ENCODE peak calls at places on chromosome 11, in four cellular contexts. F is pancreas, S is heart left ventricle, R is tibial nerve. G is an unnamed sample.
A peak's percentile ranks its signal among the peaks of the same experiment; 100 is the strongest.

GRCh38 chr11:116415095-116415494 is 357.7 kb downstream of the BUD13 start:
- DNase-seq in F (no peak), R (no peak), S (no peak), G (no peak)

GRCh38 chr11:65477271-65478029 is 21.4 kb upstream of the MALAT1 start:
- DNase-seq in R (peak; percentile 95), F (peak; percentile 98), S (peak; percentile 99), G (peak; percentile 94)

GRCh38 chr11:43942651-43943356 is 367 bp downstream of the C11orf96 start:
- DNase-seq in F (no peak), S (peak; percentile 54), R (no peak), G (peak; percentile 37)

GRCh38 chr11:2389344-2390026 is 11.1 kb upstream of the TSSC4 start:
- DNase-seq in S (no peak), R (no peak), F (peak; percentile 74), G (no peak)

GRCh38 chr11:116580828-116581227 is 192.0 kb downstream of the BUD13 start:
- DNase-seq in F (no peak), S (no peak), R (no peak), G (peak; percentile 59)

GRCh38 chr11:73187854-73188253 is 30.2 kb upstream of the P2RY2 start:
- DNase-seq in S (no peak), F (no peak), R (no peak), G (no peak)

GRCh38 chr11:8584096-8584495 is 9.9 kb downstream of the STK33 start:
- DNase-seq in S (no peak), F (no peak), R (no peak), G (no peak)

GRCh38 chr11:77207019-77207485 is 79.0 kb downstream of the MYO7A start:
- DNase-seq in R (no peak), S (no peak), F (peak; percentile 41), G (no peak)

GRCh38 chr11:111310088-111310487 is 11.7 kb downstream of the POU2AF3 start:
- DNase-seq in F (no peak), R (no peak), S (no peak), G (no peak)

GRCh38 chr11:112771847-112772246 is 189.4 kb upstream of the NCAM1 start:
- DNase-seq in R (no peak), F (no peak), S (no peak), G (no peak)

GRCh38 chr11:28343304-28344233 is 235.4 kb downstream of the METTL15 start:
- DNase-seq in F (no peak), S (no peak), R (no peak), G (no peak)

GRCh38 chr11:34630544-34630943 is 9.7 kb downstream of the EHF start:
- DNase-seq in R (no peak), S (no peak), F (no peak), G (no peak)

GRCh38 chr11:1460396-1460795 is 26.2 kb downstream of the MOB2 start:
- DNase-seq in F (no peak), S (peak; percentile 57), R (peak; percentile 22), G (no peak)

GRCh38 chr11:10688401-10688800 is 5.2 kb downstream of the IRAG1 start:
- DNase-seq in S (no peak), R (no peak), F (no peak), G (peak; percentile 14)

GRCh38 chr11:2691355-2691761 is 8.4 kb downstream of the KCNQ1OT1 start:
- DNase-seq in R (no peak), F (peak; percentile 14), S (no peak), G (peak; percentile 1)

GRCh38 chr11:31922450-31922849 is 111.3 kb upstream of the PAX6 start:
- DNase-seq in F (no peak), S (no peak), R (no peak), G (no peak)

GRCh38 chr11:72239849-72240460 is 4.0 kb downstream of the PHOX2A start:
- DNase-seq in S (peak; percentile 72), R (no peak), F (no peak), G (no peak)

GRCh38 chr11:45087761-45088160 is 58.7 kb upstream of the PRDM11 start:
- DNase-seq in R (no peak), F (no peak), S (no peak), G (no peak)

DNA sequence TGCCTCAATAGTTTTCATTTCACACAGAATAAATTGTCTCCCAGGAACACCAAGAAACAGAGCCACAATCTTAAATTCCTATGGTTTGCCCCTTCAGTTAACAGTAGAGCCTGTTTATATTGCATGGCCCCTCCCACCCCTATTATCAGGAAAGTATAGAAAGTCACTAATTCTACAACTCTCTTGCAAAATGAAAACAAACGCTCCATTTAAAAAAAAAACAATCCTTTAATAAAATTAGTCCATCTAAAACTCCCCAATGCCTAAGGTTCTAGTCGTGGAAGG is 8.0 kb downstream of the DPAGT1 start:
- DNase-seq in S (no peak), R (no peak), F (no peak), G (no peak)
- H3K36me3 ChIP-seq in S (peaks cover 46% of the 10 kb centered on the region), R (peaks cover 10% of the 10 kb centered on the region), F (no peaks in the 10 kb centered on the region), G (peaks cover 56% of the 10 kb centered on the region)

DNA sequence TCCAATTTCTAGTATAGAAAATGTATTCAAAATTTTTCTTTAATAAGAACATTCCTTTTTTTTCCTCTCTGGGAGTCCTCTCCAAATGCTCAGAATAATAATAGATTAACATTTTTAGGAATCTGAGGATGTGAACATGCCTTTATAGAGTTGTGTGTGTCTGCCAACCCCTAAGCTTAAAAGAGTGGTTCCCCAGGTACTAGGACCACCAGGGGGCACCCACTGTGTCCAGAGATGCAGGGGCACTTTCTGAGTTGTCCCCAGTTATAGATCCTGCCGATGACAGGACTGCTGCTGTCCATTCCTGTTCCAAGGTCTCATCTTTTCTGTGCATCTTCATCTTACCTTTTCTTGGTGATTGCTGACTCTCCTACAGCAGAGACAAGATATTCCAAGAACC is 27.0 kb upstream of the MICAL2 start:
- DNase-seq in R (no peak), S (no peak), F (no peak), G (peak; percentile 15)
- TF ChIP-seq CTCF in R (no peak), S (no peak), F (no peak), G (peak; percentile 31)

GRCh38 chr11:68903288-68903630 is 373 bp downstream of the MRPL21 start:
- DNase-seq in S (no peak), R (no peak), F (no peak), G (no peak)

GRCh38 chr11:68903631-68904457 is at the start of the genes IGHMBP2 and MRPL21:
- DNase-seq in R (peak; percentile 73), F (peak; percentile 94), S (peak; percentile 92), G (peak; percentile 80)

GRCh38 chr11:68897441-68897840 is 6.2 kb downstream of the MRPL21 start:
- DNase-seq in S (no peak), R (no peak), F (no peak), G (no peak)

GRCh38 chr11:68904458-68904847 is 762 bp downstream of the IGHMBP2 start:
- DNase-seq in F (no peak), R (no peak), S (peak; percentile 43), G (peak; percentile 23)

GRCh38 chr11:68900835-68901381 is 2.7 kb downstream of the MRPL21 start:
- DNase-seq in F (no peak), R (no peak), S (no peak), G (no peak)
- H3K36me3 ChIP-seq in F (peaks cover 2% of the 10 kb centered on the region), R (peaks cover 17% of the 10 kb centered on the region), S (peaks cover 41% of the 10 kb centered on the region), G (peaks cover 31% of the 10 kb centered on the region)

GRCh38 chr11:91851908-91852307 is 372.7 kb upstream of the FAT3 start:
- DNase-seq in S (no peak), F (no peak), R (no peak), G (no peak)
- TF ChIP-seq CTCF in S (no peak), F (no peak), R (no peak), G (no peak)

GRCh38 chr11:67281552-67282150 is 7.5 kb upstream of the ANKRD13D start:
- DNase-seq in R (no peak), S (peak; percentile 15), F (no peak), G (no peak)

GRCh38 chr11:67280341-67280790 is 8.7 kb upstream of the ANKRD13D start:
- DNase-seq in F (no peak), R (no peak), S (peak; percentile 15), G (no peak)

GRCh38 chr11:67279589-67280340 is 9.3 kb upstream of the ANKRD13D start:
- DNase-seq in S (peak; percentile 17), R (no peak), F (no peak), G (no peak)

GRCh38 chr11:67282155-67282875 is 6.8 kb upstream of the ANKRD13D start:
- DNase-seq in F (peak; percentile 68), S (peak; percentile 26), R (no peak), G (no peak)

GRCh38 chr11:67280791-67281551 is 8.1 kb upstream of the ANKRD13D start:
- DNase-seq in F (peak; percentile 74), R (no peak), S (peak; percentile 24), G (no peak)
- H3K36me3 ChIP-seq in F (peaks cover 4% of the 10 kb centered on the region), R (peaks cover 66% of the 10 kb centered on the region), S (peaks cover 74% of the 10 kb centered on the region), G (peaks cover 79% of the 10 kb centered on the region)

DNA sequence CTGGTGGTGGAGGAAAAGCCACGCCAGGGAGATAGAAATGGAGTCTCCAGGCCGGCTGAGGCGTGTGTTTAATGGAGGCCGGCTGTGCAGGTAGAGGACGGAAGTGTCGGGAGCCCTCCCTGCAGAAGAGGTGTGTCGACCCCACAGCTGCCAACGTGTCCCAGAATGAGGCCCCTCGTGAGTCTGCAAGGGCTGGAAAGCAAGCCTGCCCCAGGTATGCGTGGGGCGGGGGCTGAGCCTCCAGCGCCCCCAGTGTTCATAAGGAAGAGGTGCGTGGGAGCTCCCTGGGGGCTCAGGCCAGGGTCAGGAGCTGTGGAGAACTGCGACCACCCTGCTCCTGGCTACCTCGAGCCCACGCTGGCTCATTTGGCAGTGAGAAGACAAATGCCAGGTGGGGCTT is 38.0 kb upstream of the JAM3 start:
- DNase-seq in S (no peak), R (no peak), F (no peak), G (peak; percentile 48)
- TF ChIP-seq CTCF in S (no peak), R (no peak), F (no peak), G (peak; percentile 80)

DNA sequence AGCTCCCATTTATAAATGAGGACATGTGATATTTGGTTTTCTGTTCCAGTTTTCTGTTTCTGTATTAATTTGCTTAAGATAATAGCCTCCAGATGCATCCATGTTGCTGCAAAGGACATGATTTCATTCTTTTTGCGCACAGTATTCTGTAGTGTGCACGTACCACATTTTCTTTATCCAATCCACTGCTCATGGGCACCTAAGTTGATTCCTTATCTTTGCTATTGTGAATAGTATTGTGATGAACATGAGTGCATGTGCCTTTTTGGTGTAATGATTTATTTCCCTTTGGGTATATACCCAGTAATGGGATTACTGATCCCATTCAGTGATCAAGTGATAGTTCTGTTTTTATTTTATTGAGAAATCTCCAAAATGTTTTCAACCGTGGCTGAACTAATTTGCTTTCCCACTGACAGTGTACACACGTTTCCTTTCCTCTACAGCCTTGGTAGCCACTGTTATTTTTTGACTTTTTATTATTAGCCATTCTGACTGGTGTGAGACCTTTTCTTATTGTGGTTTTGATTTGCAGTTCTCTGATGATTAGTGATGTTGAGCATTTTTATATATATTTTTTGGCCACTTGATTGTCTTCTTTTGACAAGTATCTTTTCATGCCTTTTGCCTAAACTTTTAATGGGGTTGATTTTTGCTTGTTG is 226.0 kb upstream of the ANO3 start:
- DNase-seq in R (no peak), S (no peak), F (no peak), G (no peak)
- H3K36me3 ChIP-seq in R (no peaks in the 10 kb centered on the region), S (no peaks in the 10 kb centered on the region), F (no peaks in the 10 kb centered on the region), G (no peaks in the 10 kb centered on the region)

GRCh38 chr11:132028380-132029240 is 658.2 kb downstream of the NTM start:
- DNase-seq in R (no peak), F (no peak), S (peak; percentile 56), G (peak; percentile 63)
- TF ChIP-seq CTCF in R (peak; percentile 51), F (no peak), S (no peak), G (peak; percentile 64)

GRCh38 chr11:68266936-68267880 is 4.6 kb downstream of the C11orf24 start:
- DNase-seq in S (no peak), F (no peak), R (peak; percentile 3), G (no peak)
- H3K36me3 ChIP-seq in S (peaks cover 58% of the 10 kb centered on the region), F (no peaks in the 10 kb centered on the region), R (peaks cover 11% of the 10 kb centered on the region), G (peaks cover 42% of the 10 kb centered on the region)

GRCh38 chr11:75314771-75315438 is 36.6 kb downstream of the ARRB1 start:
- DNase-seq in S (no peak), R (no peak), F (peak; percentile 33), G (no peak)
- TF ChIP-seq CTCF in S (no peak), R (no peak), F (no peak), G (no peak)